ENCODE peak calls at places on chromosome 18, in four cellular contexts. E is fibroblast of pulmonary artery, A is astrocyte, O is uterus. J is an unnamed sample.

GRCh38 chr18:79208882-79209281 is 139.7 kb downstream of the ATP9B start:
- DNase-seq in E (no peak), A (no peak), O (no peak), J (no peak)

GRCh38 chr18:8140841-8141501 is 468.3 kb upstream of the RAB12 start:
- DNase-seq in E (peak; percentile 76), A (peak; percentile 55), O (peak; percentile 73), J (peak; percentile 83)

GRCh38 chr18:1013951-1014350 is 109.3 kb downstream of the ADCYAP1 start:
- DNase-seq in E (no peak), A (no peak), O (no peak), J (no peak)

GRCh38 chr18:50982086-50982801 is 14.4 kb downstream of the ELAC1 start:
- DNase-seq in E (no peak), A (no peak), O (no peak), J (no peak)

GRCh38 chr18:55402731-55403405 is 185.1 kb downstream of the TCF4 start:
- DNase-seq in E (peak; percentile 62), A (peak; percentile 37), O (no peak), J (peak; percentile 65)

GRCh38 chr18:40414155-40414754 is 1540.8 kb upstream of the PIK3C3 start:
- DNase-seq in E (peak; percentile 41), A (peak; percentile 33), O (no peak), J (peak; percentile 48)

GRCh38 chr18:48896326-48896874 is 54.4 kb downstream of the SMAD7 start:
- DNase-seq in E (no peak), A (no peak), O (no peak), J (no peak)

GRCh38 chr18:57434177-57434535 is 1.0 kb upstream of the ONECUT2 start:
- DNase-seq in E (no peak), A (no peak), O (no peak), J (no peak)

GRCh38 chr18:30999186-30999585 is 43.4 kb downstream of the DSC3 start:
- DNase-seq in E (peak; percentile 16), A (no peak), O (no peak), J (peak; percentile 8)

GRCh38 chr18:32372381-32373061 is 98.2 kb downstream of the GAREM1 start:
- DNase-seq in E (no peak), A (no peak), O (no peak), J (no peak)

GRCh38 chr18:66136039-66136438 is 385.2 kb downstream of the CDH7 start:
- DNase-seq in E (peak; percentile 3), A (peak; percentile 32), O (no peak), J (peak; percentile 0)

GRCh38 chr18:33831424-33831823 is 253.4 kb downstream of the ASXL3 start:
- DNase-seq in E (no peak), A (no peak), O (no peak), J (no peak)

DNA sequence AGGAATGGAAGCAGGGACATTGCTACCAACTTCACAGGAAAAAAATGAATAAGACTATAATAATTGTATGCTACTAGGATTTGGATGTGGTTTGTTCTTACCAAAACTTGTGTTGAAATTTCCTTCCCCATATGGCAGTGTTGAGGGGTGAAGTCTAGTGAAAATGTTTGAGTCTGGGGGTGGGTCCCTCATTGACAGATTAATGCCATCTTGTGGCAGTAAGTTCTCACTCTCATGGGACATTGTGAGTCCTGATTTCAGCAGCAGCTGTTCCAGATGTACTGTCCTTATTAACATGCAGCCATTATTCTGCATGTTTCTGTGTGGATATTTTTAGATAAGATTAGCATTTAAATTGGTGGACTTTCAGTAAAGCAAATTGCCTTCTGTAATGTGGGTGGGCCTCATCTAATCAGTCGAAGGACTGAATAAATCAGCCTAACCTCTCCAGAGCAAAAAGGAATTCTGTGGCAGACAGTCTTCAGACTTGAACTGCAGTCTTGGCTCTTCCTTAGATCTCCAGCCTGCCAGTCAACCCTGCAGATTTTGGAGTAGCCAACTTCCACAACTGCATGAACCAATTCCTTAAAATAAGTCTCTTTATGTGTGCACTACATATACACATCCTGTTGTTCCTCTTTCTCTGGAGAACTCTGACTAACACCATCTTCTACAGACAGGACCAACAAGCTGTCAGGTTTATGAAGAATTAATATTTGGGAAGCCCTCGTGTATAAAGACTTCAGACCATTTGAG is 138.6 kb upstream of the ZNF516 start:
- DNase-seq in E (no peak), A (no peak), O (no peak), J (no peak)
- TF ChIP-seq CTCF in E (no peak), A (no peak), O (no peak), J (no peak)

DNA sequence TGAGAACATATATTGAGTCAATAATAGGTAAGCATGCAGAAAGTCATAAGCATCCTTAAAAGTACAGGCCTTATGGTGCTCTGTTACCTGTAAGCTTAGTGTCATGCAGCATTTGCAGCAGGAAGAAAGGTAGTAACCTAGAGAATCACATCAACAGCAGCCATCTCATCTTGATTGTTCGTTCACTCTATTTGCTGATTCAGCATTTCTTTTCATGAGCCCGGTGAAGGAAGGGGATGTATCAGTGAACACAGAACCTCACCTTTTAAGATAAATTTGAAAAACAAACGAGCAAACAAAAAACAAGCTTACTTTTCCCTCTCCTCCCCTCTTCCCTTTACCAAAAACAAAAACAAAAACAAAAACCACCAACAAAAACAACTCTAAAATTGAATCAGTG is 89.9 kb downstream of the MIB1 start:
- DNase-seq in E (no peak), A (no peak), O (no peak), J (no peak)
- H3K4me3 ChIP-seq in E (no peak overlapping the region), A (no peak overlapping the region), O (peak overlapping the region; percentile 17), J (no peak overlapping the region)

GRCh38 chr18:25614168-25614567 is 262.2 kb upstream of the ZNF521 start:
- DNase-seq in E (no peak), A (no peak), O (no peak), J (no peak)
- TF ChIP-seq CTCF in E (no peak), A (no peak), O (no peak), J (no peak)

GRCh38 chr18:70416496-70416895 is 127.7 kb downstream of the SOCS6 start:
- DNase-seq in E (no peak), A (no peak), O (no peak), J (no peak)
- H3K4me3 ChIP-seq in E (no peak overlapping the region), A (no peak overlapping the region), O (no peak overlapping the region), J (no peak overlapping the region)

GRCh38 chr18:46953195-46953594 is 35.8 kb downstream of the KATNAL2 start:
- DNase-seq in E (no peak), A (no peak), O (no peak), J (no peak)

GRCh38 chr18:46946656-46947282 is 29.4 kb downstream of the KATNAL2 start:
- DNase-seq in E (peak; percentile 81), A (peak; percentile 84), O (peak; percentile 68), J (peak; percentile 93)

GRCh38 chr18:46950064-46950656 is 32.8 kb downstream of the KATNAL2 start:
- DNase-seq in E (peak; percentile 21), A (no peak), O (no peak), J (peak; percentile 50)
- TF ChIP-seq CTCF in E (peak; percentile 47), A (peak; percentile 49), O (no peak), J (peak; percentile 62)

DNA sequence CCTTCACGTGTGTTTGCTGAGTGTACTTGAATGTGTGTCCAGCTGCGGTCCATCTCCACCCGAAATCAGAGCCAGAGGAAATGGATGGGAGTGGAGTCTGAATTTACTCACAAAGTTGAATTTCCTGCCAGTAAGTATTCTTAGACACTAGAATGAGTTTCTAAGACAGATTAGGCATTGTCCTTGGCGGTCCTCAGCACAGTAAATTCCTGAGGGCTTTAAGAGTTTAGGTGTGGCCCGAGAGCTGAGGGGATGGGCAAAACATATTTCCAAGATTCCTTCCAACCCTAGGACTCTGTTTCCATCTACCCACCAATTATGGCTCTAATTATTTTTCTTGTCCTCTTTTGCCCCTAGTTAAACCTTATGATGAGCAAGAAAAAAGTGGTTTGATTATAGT is 90.3 kb upstream of the PHLPP1 start:
- DNase-seq in E (peak; percentile 34), A (peak; percentile 9), O (no peak), J (no peak)
- H3K4me3 ChIP-seq in E (no peak overlapping the region), A (no peak overlapping the region), O (no peak overlapping the region), J (no peak overlapping the region)

GRCh38 chr18:43590182-43590903 is 313.1 kb upstream of the SYT4 start:
- DNase-seq in E (no peak), A (no peak), O (no peak), J (no peak)

GRCh38 chr18:43592268-43592667 is 315.0 kb upstream of the SYT4 start:
- DNase-seq in E (no peak), A (no peak), O (no peak), J (no peak)

GRCh38 chr18:43601432-43601831 is 324.1 kb upstream of the SYT4 start:
- DNase-seq in E (no peak), A (no peak), O (no peak), J (no peak)

DNA sequence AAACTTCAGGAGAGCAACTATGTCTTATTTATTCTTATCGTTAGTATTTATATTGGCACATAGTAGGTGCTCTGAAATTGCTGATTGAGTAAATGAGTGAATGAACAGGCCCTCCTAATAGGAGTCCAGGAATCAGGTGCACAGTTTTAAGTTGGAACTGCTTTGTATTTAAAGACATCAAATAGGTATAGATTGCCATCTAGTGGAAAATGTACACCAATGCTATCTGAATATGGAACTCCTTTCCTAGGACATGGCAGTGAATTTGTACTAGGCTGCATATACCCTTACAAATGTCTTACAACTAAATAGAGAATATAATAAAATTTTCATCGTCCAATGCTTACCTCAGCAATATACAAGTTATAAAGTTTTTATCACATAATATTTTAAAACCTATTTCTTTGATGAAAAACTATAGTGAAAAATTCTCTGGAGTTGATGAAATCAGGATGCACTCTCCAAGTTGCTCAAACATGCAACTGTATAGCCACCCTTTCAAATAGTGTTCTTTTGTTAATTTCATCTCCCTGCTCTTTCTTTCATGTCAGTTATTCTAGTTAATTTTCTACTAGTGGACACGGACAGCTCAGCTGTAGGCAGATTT is 318.9 kb upstream of the SYT4 start:
- DNase-seq in E (peak; percentile 48), A (peak; percentile 24), O (no peak), J (peak; percentile 56)
- TF ChIP-seq CTCF in E (peak; percentile 54), A (peak; percentile 46), O (peak; percentile 24), J (peak; percentile 68)

GRCh38 chr18:3510024-3510423 is 60.1 kb downstream of the TGIF1 start:
- DNase-seq in E (no peak), A (no peak), O (no peak), J (no peak)
- H3K4me3 ChIP-seq in E (no peak overlapping the region), A (no peak overlapping the region), O (no peak overlapping the region), J (no peak overlapping the region)

J was measured in choroid plexus epithelial cell.